ENCODE peak calls at places on chromosomes 4 and X, in seven cellular contexts. One of them, this sample, is unnamed.
A peak's percentile ranks its signal among the peaks of the same experiment; 100 is the strongest.

GRCh38 chr4:119230288-119230687 is 17.8 kb downstream of the USP53 start:
- DNase-seq in right lobe of liver: no peak
- DNase-seq in endothelial cell: no peak
- DNase-seq in sigmoid colon: no peak
- DNase-seq in activated CD8-positive, alpha-beta T cell treated with anti-CD3 and anti-CD28 coated beads for 36 hours: no peak
- DNase-seq in right atrium auricular region: no peak
- DNase-seq in SK-N-SH: no peak
- DNase-seq in this sample: no peak

GRCh38 chrX:37425370-37425769 is 76.2 kb downstream of the PRRG1 start:
- DNase-seq in right lobe of liver: no peak
- DNase-seq in endothelial cell: no peak
- DNase-seq in sigmoid colon: no peak
- DNase-seq in activated CD8-positive, alpha-beta T cell treated with anti-CD3 and anti-CD28 coated beads for 36 hours: no peak
- DNase-seq in right atrium auricular region: no peak
- DNase-seq in SK-N-SH: no peak
- DNase-seq in this sample: no peak

GRCh38 chrX:10233173-10233572 is 76.4 kb downstream of the CLCN4 start:
- DNase-seq in right lobe of liver: no peak
- DNase-seq in endothelial cell: no peak
- DNase-seq in sigmoid colon: no peak
- DNase-seq in activated CD8-positive, alpha-beta T cell treated with anti-CD3 and anti-CD28 coated beads for 36 hours: no peak
- DNase-seq in right atrium auricular region: no peak
- DNase-seq in SK-N-SH: no peak
- DNase-seq in this sample: no peak

GRCh38 chr4:184807797-184808718 is 17.7 kb downstream of the ACSL1 start:
- DNase-seq in right lobe of liver: no peak
- DNase-seq in endothelial cell: no peak
- DNase-seq in sigmoid colon: no peak
- DNase-seq in activated CD8-positive, alpha-beta T cell treated with anti-CD3 and anti-CD28 coated beads for 36 hours: no peak
- DNase-seq in right atrium auricular region: no peak
- DNase-seq in SK-N-SH: no peak
- DNase-seq in this sample: no peak

GRCh38 chr4:7262134-7262533 is 69.8 kb downstream of the SORCS2 start:
- DNase-seq in right lobe of liver: no peak
- DNase-seq in endothelial cell: no peak
- DNase-seq in sigmoid colon: no peak
- DNase-seq in activated CD8-positive, alpha-beta T cell treated with anti-CD3 and anti-CD28 coated beads for 36 hours: no peak
- DNase-seq in right atrium auricular region: no peak
- DNase-seq in SK-N-SH: no peak
- DNase-seq in this sample: no peak

GRCh38 chr4:158056689-158057245 is 116.1 kb downstream of the GASK1B start:
- DNase-seq in right lobe of liver: no peak
- DNase-seq in endothelial cell: no peak
- DNase-seq in sigmoid colon: no peak
- DNase-seq in activated CD8-positive, alpha-beta T cell treated with anti-CD3 and anti-CD28 coated beads for 36 hours: no peak
- DNase-seq in right atrium auricular region: no peak
- DNase-seq in SK-N-SH: no peak
- DNase-seq in this sample: no peak

GRCh38 chr4:128787509-128788311 is 21.8 kb upstream of the JADE1 start:
- DNase-seq in right lobe of liver: no peak
- DNase-seq in endothelial cell: no peak
- DNase-seq in sigmoid colon: no peak
- DNase-seq in activated CD8-positive, alpha-beta T cell treated with anti-CD3 and anti-CD28 coated beads for 36 hours: no peak
- DNase-seq in right atrium auricular region: no peak
- DNase-seq in SK-N-SH: peak; percentile 46
- DNase-seq in this sample: no peak

GRCh38 chrX:122625821-122626220 is 558.3 kb upstream of the GRIA3 start:
- DNase-seq in right lobe of liver: no peak
- DNase-seq in endothelial cell: no peak
- DNase-seq in sigmoid colon: no peak
- DNase-seq in activated CD8-positive, alpha-beta T cell treated with anti-CD3 and anti-CD28 coated beads for 36 hours: no peak
- DNase-seq in right atrium auricular region: no peak
- DNase-seq in SK-N-SH: no peak
- DNase-seq in this sample: no peak

GRCh38 chr4:94621491-94622080 is 136.2 kb upstream of the BMPR1B start:
- DNase-seq in right lobe of liver: no peak
- DNase-seq in endothelial cell: peak; percentile 27
- DNase-seq in sigmoid colon: no peak
- DNase-seq in activated CD8-positive, alpha-beta T cell treated with anti-CD3 and anti-CD28 coated beads for 36 hours: peak; percentile 5
- DNase-seq in right atrium auricular region: no peak
- DNase-seq in SK-N-SH: peak; percentile 37
- DNase-seq in this sample: no peak

GRCh38 chr4:72592076-72592475 is 23.1 kb upstream of the ADAMTS3 start:
- DNase-seq in right lobe of liver: no peak
- DNase-seq in endothelial cell: no peak
- DNase-seq in sigmoid colon: no peak
- DNase-seq in activated CD8-positive, alpha-beta T cell treated with anti-CD3 and anti-CD28 coated beads for 36 hours: no peak
- DNase-seq in right atrium auricular region: no peak
- DNase-seq in SK-N-SH: peak; percentile 55
- DNase-seq in this sample: no peak

GRCh38 chrX:119482497-119483480 is 14.5 kb downstream of the SLC25A5 start:
- DNase-seq in right lobe of liver: peak; percentile 83
- DNase-seq in endothelial cell: peak; percentile 67
- DNase-seq in sigmoid colon: peak; percentile 74
- DNase-seq in activated CD8-positive, alpha-beta T cell treated with anti-CD3 and anti-CD28 coated beads for 36 hours: peak; percentile 73
- DNase-seq in right atrium auricular region: no peak
- DNase-seq in SK-N-SH: peak; percentile 55
- DNase-seq in this sample: no peak

GRCh38 chrX:99394450-99394849 is 1015.6 kb downstream of the PCDH19 start:
- DNase-seq in right lobe of liver: no peak
- DNase-seq in endothelial cell: no peak
- DNase-seq in sigmoid colon: no peak
- DNase-seq in activated CD8-positive, alpha-beta T cell treated with anti-CD3 and anti-CD28 coated beads for 36 hours: no peak
- DNase-seq in right atrium auricular region: no peak
- DNase-seq in SK-N-SH: no peak
- DNase-seq in this sample: no peak

GRCh38 chr4:101594588-101594987 is 195.9 kb upstream of the BANK1 start:
- DNase-seq in right lobe of liver: no peak
- DNase-seq in endothelial cell: no peak
- DNase-seq in sigmoid colon: no peak
- DNase-seq in activated CD8-positive, alpha-beta T cell treated with anti-CD3 and anti-CD28 coated beads for 36 hours: no peak
- DNase-seq in right atrium auricular region: no peak
- DNase-seq in SK-N-SH: no peak
- DNase-seq in this sample: no peak

GRCh38 chrX:133781174-133781573 is 204.2 kb downstream of the GPC3 start:
- DNase-seq in right lobe of liver: no peak
- DNase-seq in endothelial cell: no peak
- DNase-seq in sigmoid colon: no peak
- DNase-seq in activated CD8-positive, alpha-beta T cell treated with anti-CD3 and anti-CD28 coated beads for 36 hours: no peak
- DNase-seq in right atrium auricular region: no peak
- DNase-seq in SK-N-SH: no peak
- DNase-seq in this sample: no peak

GRCh38 chrX:23902419-23902818 is 5.3 kb downstream of the APOO start:
- DNase-seq in right lobe of liver: no peak
- DNase-seq in endothelial cell: no peak
- DNase-seq in sigmoid colon: no peak
- DNase-seq in activated CD8-positive, alpha-beta T cell treated with anti-CD3 and anti-CD28 coated beads for 36 hours: no peak
- DNase-seq in right atrium auricular region: no peak
- DNase-seq in SK-N-SH: peak; percentile 53
- DNase-seq in this sample: no peak

GRCh38 chr4:185222598-185222997 is 13.2 kb downstream of the SNX25 start:
- DNase-seq in right lobe of liver: no peak
- DNase-seq in endothelial cell: no peak
- DNase-seq in sigmoid colon: no peak
- DNase-seq in activated CD8-positive, alpha-beta T cell treated with anti-CD3 and anti-CD28 coated beads for 36 hours: no peak
- DNase-seq in right atrium auricular region: no peak
- DNase-seq in SK-N-SH: no peak
- DNase-seq in this sample: no peak

GRCh38 chr4:45467157-45467556 is 656.7 kb downstream of the GABRG1 start:
- DNase-seq in right lobe of liver: no peak
- DNase-seq in endothelial cell: no peak
- DNase-seq in sigmoid colon: no peak
- DNase-seq in activated CD8-positive, alpha-beta T cell treated with anti-CD3 and anti-CD28 coated beads for 36 hours: no peak
- DNase-seq in right atrium auricular region: no peak
- DNase-seq in SK-N-SH: no peak
- DNase-seq in this sample: no peak

GRCh38 chrX:45295587-45295986 is 94.9 kb upstream of the DIPK2B start:
- DNase-seq in right lobe of liver: no peak
- DNase-seq in endothelial cell: no peak
- DNase-seq in sigmoid colon: no peak
- DNase-seq in activated CD8-positive, alpha-beta T cell treated with anti-CD3 and anti-CD28 coated beads for 36 hours: no peak
- DNase-seq in right atrium auricular region: no peak
- DNase-seq in SK-N-SH: no peak
- DNase-seq in this sample: no peak

GRCh38 chr4:75251547-75251946 is 262.7 kb downstream of the RCHY1 start:
- DNase-seq in right lobe of liver: no peak
- DNase-seq in endothelial cell: no peak
- DNase-seq in sigmoid colon: no peak
- DNase-seq in activated CD8-positive, alpha-beta T cell treated with anti-CD3 and anti-CD28 coated beads for 36 hours: no peak
- DNase-seq in right atrium auricular region: no peak
- DNase-seq in SK-N-SH: no peak
- DNase-seq in this sample: no peak

GRCh38 chrX:73262991-73263390 is 48.3 kb upstream of the NAP1L2 start:
- DNase-seq in right lobe of liver: no peak
- DNase-seq in endothelial cell: no peak
- DNase-seq in sigmoid colon: no peak
- DNase-seq in activated CD8-positive, alpha-beta T cell treated with anti-CD3 and anti-CD28 coated beads for 36 hours: no peak
- DNase-seq in right atrium auricular region: no peak
- DNase-seq in SK-N-SH: peak; percentile 2
- DNase-seq in this sample: no peak
- TF ChIP-seq CTCF in right lobe of liver: no peak
- TF ChIP-seq CTCF in endothelial cell: no peak
- TF ChIP-seq CTCF in sigmoid colon: no peak
- TF ChIP-seq CTCF in activated CD8-positive, alpha-beta T cell treated with anti-CD3 and anti-CD28 coated beads for 36 hours: no peak
- TF ChIP-seq CTCF in right atrium auricular region: peak; percentile 26
- TF ChIP-seq CTCF in SK-N-SH: peak; percentile 53
- TF ChIP-seq CTCF in this sample: peak; percentile 56

GRCh38 chrX:49103637-49104036 is 19.9 kb downstream of the GPKOW start:
- DNase-seq in right lobe of liver: no peak
- DNase-seq in endothelial cell: no peak
- DNase-seq in sigmoid colon: no peak
- DNase-seq in activated CD8-positive, alpha-beta T cell treated with anti-CD3 and anti-CD28 coated beads for 36 hours: no peak
- DNase-seq in right atrium auricular region: no peak
- DNase-seq in SK-N-SH: no peak
- DNase-seq in this sample: no peak

GRCh38 chrX:49110417-49110816 is 13.1 kb downstream of the GPKOW start:
- DNase-seq in right lobe of liver: no peak
- DNase-seq in endothelial cell: no peak
- DNase-seq in sigmoid colon: no peak
- DNase-seq in activated CD8-positive, alpha-beta T cell treated with anti-CD3 and anti-CD28 coated beads for 36 hours: no peak
- DNase-seq in right atrium auricular region: no peak
- DNase-seq in SK-N-SH: no peak
- DNase-seq in this sample: no peak

GRCh38 chrX:49106296-49106695 is 17.2 kb downstream of the GPKOW start:
- DNase-seq in right lobe of liver: no peak
- DNase-seq in endothelial cell: no peak
- DNase-seq in sigmoid colon: no peak
- DNase-seq in activated CD8-positive, alpha-beta T cell treated with anti-CD3 and anti-CD28 coated beads for 36 hours: no peak
- DNase-seq in right atrium auricular region: no peak
- DNase-seq in SK-N-SH: no peak
- DNase-seq in this sample: no peak

GRCh38 chrX:49108641-49109040 is 14.9 kb downstream of the GPKOW start:
- DNase-seq in right lobe of liver: no peak
- DNase-seq in endothelial cell: no peak
- DNase-seq in sigmoid colon: no peak
- DNase-seq in activated CD8-positive, alpha-beta T cell treated with anti-CD3 and anti-CD28 coated beads for 36 hours: no peak
- DNase-seq in right atrium auricular region: no peak
- DNase-seq in SK-N-SH: no peak
- DNase-seq in this sample: no peak

GRCh38 chrX:49106930-49107329 is 16.6 kb downstream of the GPKOW start:
- DNase-seq in right lobe of liver: no peak
- DNase-seq in endothelial cell: peak; percentile 7
- DNase-seq in sigmoid colon: no peak
- DNase-seq in activated CD8-positive, alpha-beta T cell treated with anti-CD3 and anti-CD28 coated beads for 36 hours: peak; percentile 16
- DNase-seq in right atrium auricular region: peak; percentile 58
- DNase-seq in SK-N-SH: peak; percentile 54
- DNase-seq in this sample: no peak
- TF ChIP-seq CTCF in right lobe of liver: peak; percentile 40
- TF ChIP-seq CTCF in endothelial cell: no peak
- TF ChIP-seq CTCF in sigmoid colon: peak; percentile 17
- TF ChIP-seq CTCF in activated CD8-positive, alpha-beta T cell treated with anti-CD3 and anti-CD28 coated beads for 36 hours: no peak
- TF ChIP-seq CTCF in right atrium auricular region: peak; percentile 49
- TF ChIP-seq CTCF in SK-N-SH: peak; percentile 59
- TF ChIP-seq CTCF in this sample: peak; percentile 68

GRCh38 chr4:153346563-153346962 is 2.1 kb downstream of the MND1 start:
- DNase-seq in right lobe of liver: no peak
- DNase-seq in endothelial cell: no peak
- DNase-seq in sigmoid colon: no peak
- DNase-seq in activated CD8-positive, alpha-beta T cell treated with anti-CD3 and anti-CD28 coated beads for 36 hours: no peak
- DNase-seq in right atrium auricular region: no peak
- DNase-seq in SK-N-SH: no peak
- DNase-seq in this sample: no peak
- TF ChIP-seq CTCF in right lobe of liver: no peak
- TF ChIP-seq CTCF in endothelial cell: no peak
- TF ChIP-seq CTCF in sigmoid colon: no peak
- TF ChIP-seq CTCF in activated CD8-positive, alpha-beta T cell treated with anti-CD3 and anti-CD28 coated beads for 36 hours: no peak
- TF ChIP-seq CTCF in right atrium auricular region: no peak
- TF ChIP-seq CTCF in SK-N-SH: peak; percentile 25
- TF ChIP-seq CTCF in this sample: peak; percentile 44

GRCh38 chr4:29075366-29075765 is 1644.8 kb upstream of the PCDH7 start:
- DNase-seq in right lobe of liver: no peak
- DNase-seq in endothelial cell: no peak
- DNase-seq in sigmoid colon: no peak
- DNase-seq in activated CD8-positive, alpha-beta T cell treated with anti-CD3 and anti-CD28 coated beads for 36 hours: no peak
- DNase-seq in right atrium auricular region: no peak
- DNase-seq in SK-N-SH: no peak
- DNase-seq in this sample: no peak

GRCh38 chr4:29082684-29083083 is 1637.5 kb upstream of the PCDH7 start:
- DNase-seq in right lobe of liver: no peak
- DNase-seq in endothelial cell: no peak
- DNase-seq in sigmoid colon: no peak
- DNase-seq in activated CD8-positive, alpha-beta T cell treated with anti-CD3 and anti-CD28 coated beads for 36 hours: no peak
- DNase-seq in right atrium auricular region: no peak
- DNase-seq in SK-N-SH: no peak
- DNase-seq in this sample: no peak

GRCh38 chr4:29073571-29073970 is 1646.6 kb upstream of the PCDH7 start:
- DNase-seq in right lobe of liver: no peak
- DNase-seq in endothelial cell: no peak
- DNase-seq in sigmoid colon: no peak
- DNase-seq in activated CD8-positive, alpha-beta T cell treated with anti-CD3 and anti-CD28 coated beads for 36 hours: no peak
- DNase-seq in right atrium auricular region: no peak
- DNase-seq in SK-N-SH: no peak
- DNase-seq in this sample: no peak

GRCh38 chr4:29081230-29081955 is 1638.8 kb upstream of the PCDH7 start:
- DNase-seq in right lobe of liver: no peak
- DNase-seq in endothelial cell: no peak
- DNase-seq in sigmoid colon: no peak
- DNase-seq in activated CD8-positive, alpha-beta T cell treated with anti-CD3 and anti-CD28 coated beads for 36 hours: no peak
- DNase-seq in right atrium auricular region: no peak
- DNase-seq in SK-N-SH: no peak
- DNase-seq in this sample: no peak

GRCh38 chr4:29079260-29079659 is 1640.9 kb upstream of the PCDH7 start:
- DNase-seq in right lobe of liver: no peak
- DNase-seq in endothelial cell: no peak
- DNase-seq in sigmoid colon: no peak
- DNase-seq in activated CD8-positive, alpha-beta T cell treated with anti-CD3 and anti-CD28 coated beads for 36 hours: no peak
- DNase-seq in right atrium auricular region: no peak
- DNase-seq in SK-N-SH: no peak
- DNase-seq in this sample: no peak
- TF ChIP-seq CTCF in right lobe of liver: no peak
- TF ChIP-seq CTCF in endothelial cell: no peak
- TF ChIP-seq CTCF in sigmoid colon: no peak
- TF ChIP-seq CTCF in activated CD8-positive, alpha-beta T cell treated with anti-CD3 and anti-CD28 coated beads for 36 hours: no peak
- TF ChIP-seq CTCF in right atrium auricular region: no peak
- TF ChIP-seq CTCF in SK-N-SH: no peak
- TF ChIP-seq CTCF in this sample: peak; percentile 10

GRCh38 chr4:3443750-3444309 is 2.1 kb downstream of the HGFAC start:
- DNase-seq in right lobe of liver: peak; percentile 49
- DNase-seq in endothelial cell: no peak
- DNase-seq in sigmoid colon: no peak
- DNase-seq in activated CD8-positive, alpha-beta T cell treated with anti-CD3 and anti-CD28 coated beads for 36 hours: no peak
- DNase-seq in right atrium auricular region: no peak
- DNase-seq in SK-N-SH: no peak
- DNase-seq in this sample: no peak
- TF ChIP-seq CTCF in right lobe of liver: no peak
- TF ChIP-seq CTCF in endothelial cell: no peak
- TF ChIP-seq CTCF in sigmoid colon: no peak
- TF ChIP-seq CTCF in activated CD8-positive, alpha-beta T cell treated with anti-CD3 and anti-CD28 coated beads for 36 hours: peak; percentile 10
- TF ChIP-seq CTCF in right atrium auricular region: no peak
- TF ChIP-seq CTCF in SK-N-SH: no peak
- TF ChIP-seq CTCF in this sample: peak; percentile 37

GRCh38 chr4:78311306-78311705 is 240.3 kb upstream of the ANXA3 start:
- DNase-seq in right lobe of liver: no peak
- DNase-seq in endothelial cell: no peak
- DNase-seq in sigmoid colon: no peak
- DNase-seq in activated CD8-positive, alpha-beta T cell treated with anti-CD3 and anti-CD28 coated beads for 36 hours: no peak
- DNase-seq in right atrium auricular region: no peak
- DNase-seq in SK-N-SH: no peak
- DNase-seq in this sample: no peak
- TF ChIP-seq CTCF in right lobe of liver: no peak
- TF ChIP-seq CTCF in endothelial cell: no peak
- TF ChIP-seq CTCF in sigmoid colon: no peak
- TF ChIP-seq CTCF in activated CD8-positive, alpha-beta T cell treated with anti-CD3 and anti-CD28 coated beads for 36 hours: no peak
- TF ChIP-seq CTCF in right atrium auricular region: no peak
- TF ChIP-seq CTCF in SK-N-SH: no peak
- TF ChIP-seq CTCF in this sample: no peak